ENCODE peak calls at places on chromosomes 11 and 22, in four cellular contexts. X, L, Q and C are unnamed samples.

GRCh38 chr22:23862103-23862502 is 4.4 kb downstream of the SLC2A11 start:
- DNase-seq in X (peak), L (peak), Q (no peak), C (no peak)

GRCh38 chr11:133323354-133323753 is 208.9 kb downstream of the OPCML start:
- DNase-seq in Q (no peak), L (no peak), X (no peak), C (no peak)

GRCh38 chr11:60942970-60943565 is 8.9 kb downstream of the SLC15A3 start:
- DNase-seq in Q (no peak), L (peak), X (no peak), C (no peak)

GRCh38 chr11:3223932-3224729 is 5.5 kb upstream of the MRGPRG start:
- DNase-seq in X (no peak), L (no peak), Q (no peak), C (no peak)

GRCh38 chr11:88103337-88104206 is 71.7 kb downstream of the RAB38 start:
- DNase-seq in Q (no peak), X (peak), L (peak), C (no peak)

GRCh38 chr22:45580703-45581381 is 78.2 kb downstream of the FBLN1 start:
- DNase-seq in X (no peak), L (no peak), Q (no peak), C (no peak)

GRCh38 chr11:27084407-27084985 is 43.9 kb downstream of the BBOX1 start:
- DNase-seq in X (no peak), L (no peak), Q (no peak), C (no peak)

GRCh38 chr11:7575841-7576451 is 62.1 kb downstream of the PPFIBP2 start:
- DNase-seq in Q (no peak), L (no peak), X (no peak), C (no peak)

GRCh38 chr11:70255717-70256116 is 14.8 kb upstream of the PPFIA1 start:
- DNase-seq in X (no peak), Q (no peak), L (no peak), C (no peak)

GRCh38 chr11:96622026-96622634 is 232.3 kb downstream of the JRKL start:
- DNase-seq in Q (no peak), X (no peak), L (no peak), C (no peak)

GRCh38 chr11:65219930-65220213 is 38.1 kb downstream of the CAPN1 start:
- DNase-seq in L (no peak), X (no peak), Q (no peak), C (no peak)

GRCh38 chr22:48098243-48098935 is 1335.9 kb downstream of the TBC1D22A start:
- DNase-seq in X (no peak), Q (no peak), L (no peak), C (no peak)

GRCh38 chr22:27489265-27489675 is 312.3 kb downstream of the MN1 start:
- DNase-seq in X (no peak), Q (no peak), L (no peak), C (no peak)

GRCh38 chr11:117221775-117222517 is 9.9 kb downstream of the PCSK7 start:
- DNase-seq in Q (no peak), X (no peak), L (peak), C (no peak)